ENCODE peak calls at places on chromosomes 6 and 20, in ten cellular contexts. L is fibroblast of mammary gland, H is left ventricle myocardium inferior, X is mammary epithelial cell, F is IMR-90, U is body of pancreas, W is GM12864, J is right atrium auricular region, K is astrocyte, Q is AG04450. Z is an unnamed sample.

GRCh38 chr6:144265390-144265789 is 19.7 kb upstream of the UTRN start:
- DNase-seq in L (peak; percentile 47), H (no peak), X (no peak), F (peak; percentile 61), U (peak; percentile 59), W (peak; percentile 38), J (no peak), K (peak; percentile 86), Q (no peak), Z (peak; percentile 69)

GRCh38 chr6:112007805-112008204 is 46.1 kb upstream of the CCN6 start:
- DNase-seq in L (peak; percentile 29), H (no peak), X (no peak), F (peak; percentile 52), U (peak; percentile 61), W (no peak), J (no peak), K (peak; percentile 49), Q (no peak), Z (peak; percentile 29)

GRCh38 chr20:25418779-25419178 is 11.3 kb downstream of the GINS1 start:
- DNase-seq in L (peak; percentile 66), H (no peak), X (peak; percentile 62), F (peak; percentile 69), U (no peak), W (no peak), J (no peak), K (peak; percentile 9), Q (no peak), Z (no peak)

GRCh38 chr20:34624628-34625027 is 52.3 kb downstream of the PIGU start:
- DNase-seq in L (no peak), H (no peak), X (no peak), F (no peak), U (no peak), W (no peak), J (no peak), K (no peak), Q (no peak), Z (no peak)

GRCh38 chr20:32439132-32439829 is 81.2 kb downstream of the ASXL1 start:
- DNase-seq in L (peak; percentile 91), H (no peak), X (no peak), F (peak; percentile 92), U (no peak), W (no peak), J (peak; percentile 59), K (peak; percentile 73), Q (peak; percentile 37), Z (peak; percentile 86)

GRCh38 chr6:142566628-142567396 is 265.0 kb downstream of the ADGRG6 start:
- DNase-seq in L (peak; percentile 74), H (no peak), X (peak; percentile 52), F (peak; percentile 47), U (peak; percentile 50), W (no peak), J (peak; percentile 60), K (peak; percentile 20), Q (peak; percentile 7), Z (peak; percentile 70)

GRCh38 chr6:72623808-72624207 is 1.9 kb downstream of the KCNQ5 start:
- DNase-seq in L (no peak), H (no peak), X (no peak), F (no peak), U (no peak), W (no peak), J (no peak), K (no peak), Q (no peak), Z (peak; percentile 37)

GRCh38 chr6:10256113-10256690 is 158.7 kb downstream of the TFAP2A start:
- DNase-seq in L (no peak), H (no peak), X (no peak), F (no peak), U (no peak), W (no peak), J (no peak), K (no peak), Q (no peak), Z (peak; percentile 12)

GRCh38 chr20:2299301-2299700 is 3.5 kb downstream of the TGM3 start:
- DNase-seq in L (no peak), H (peak; percentile 25), X (no peak), F (no peak), U (peak; percentile 65), W (no peak), J (peak; percentile 72), K (no peak), Q (no peak), Z (no peak)

GRCh38 chr20:20299904-20300303 is 68.0 kb upstream of the INSM1 start:
- DNase-seq in L (no peak), H (no peak), X (no peak), F (no peak), U (no peak), W (no peak), J (no peak), K (no peak), Q (no peak), Z (no peak)

GRCh38 chr6:170393807-170394399 is 87.3 kb downstream of the FAM120B start:
- DNase-seq in L (no peak), H (no peak), X (peak; percentile 31), F (peak; percentile 19), U (no peak), W (no peak), J (no peak), K (peak; percentile 60), Q (no peak), Z (no peak)

GRCh38 chr20:49843139-49843538 is 30.5 kb downstream of the SLC9A8 start:
- DNase-seq in L (no peak), H (no peak), X (no peak), F (no peak), U (no peak), W (no peak), J (no peak), K (no peak), Q (no peak), Z (no peak)

GRCh38 chr20:14687317-14687716 is 349.9 kb upstream of the FLRT3 start:
- DNase-seq in L (peak; percentile 31), H (no peak), X (peak; percentile 72), F (no peak), U (no peak), W (no peak), J (no peak), K (no peak), Q (no peak), Z (no peak)

GRCh38 chr20:43925215-43925614 is 10.6 kb downstream of the TOX2 start:
- DNase-seq in L (no peak), H (no peak), X (no peak), F (no peak), U (no peak), W (peak; percentile 55), J (no peak), K (no peak), Q (no peak), Z (no peak)

GRCh38 chr20:44010162-44010704 is 95.6 kb downstream of the TOX2 start:
- DNase-seq in L (no peak), H (no peak), X (no peak), F (no peak), U (no peak), W (no peak), J (no peak), K (no peak), Q (no peak), Z (no peak)

GRCh38 chr6:147279423-147279822 is 75.2 kb downstream of the STXBP5 start:
- DNase-seq in L (peak; percentile 81), H (no peak), X (no peak), F (peak; percentile 50), U (no peak), W (no peak), J (no peak), K (peak; percentile 57), Q (no peak), Z (peak; percentile 75)

GRCh38 chr6:147438758-147439528 is 69.5 kb upstream of the SAMD5 start:
- DNase-seq in L (no peak), H (no peak), X (no peak), F (no peak), U (no peak), W (no peak), J (no peak), K (no peak), Q (no peak), Z (no peak)

GRCh38 chr6:30349411-30350177 is 4.6 kb downstream of the RPP21 start:
- DNase-seq in L (no peak), H (no peak), X (no peak), F (no peak), U (no peak), W (no peak), J (no peak), K (no peak), Q (no peak), Z (no peak)
- TF ChIP-seq CTCF in L (peak; percentile 8), H (no peak), X (no peak), F (no peak), U (no peak), W (no peak), J (no peak), K (no peak), Q (no peak), Z (no peak)

GRCh38 chr6:7086488-7086887 is 21.3 kb upstream of the RREB1 start:
- DNase-seq in L (peak; percentile 55), H (peak; percentile 30), X (no peak), F (peak; percentile 28), U (peak; percentile 40), W (no peak), J (no peak), K (no peak), Q (no peak), Z (peak; percentile 39)
- H3K4me3 ChIP-seq in L (peak overlapping the region; percentile 40), H (peak overlapping the region; percentile 50), X (no peak overlapping the region), F (no peak overlapping the region), U (no peak overlapping the region), W (peak overlapping the region; percentile 43), J (peak overlapping the region; percentile 20), K (peak overlapping the region; percentile 40), Q (no peak overlapping the region), Z (peak overlapping the region; percentile 45)

GRCh38 chr20:48550814-48551213 is 277.0 kb downstream of the PREX1 start:
- DNase-seq in L (no peak), H (no peak), X (no peak), F (no peak), U (no peak), W (no peak), J (no peak), K (peak; percentile 2), Q (no peak), Z (no peak)
- TF ChIP-seq CTCF in L (no peak), H (no peak), X (no peak), F (no peak), U (no peak), W (no peak), J (no peak), K (no peak), Q (no peak), Z (no peak)

GRCh38 chr20:50885781-50886180 is 45.5 kb downstream of the ADNP start:
- DNase-seq in L (no peak), H (no peak), X (no peak), F (no peak), U (no peak), W (no peak), J (no peak), K (no peak), Q (no peak), Z (no peak)
- H3K4me3 ChIP-seq in L (no peak overlapping the region), H (no peak overlapping the region), X (no peak overlapping the region), F (no peak overlapping the region), U (no peak overlapping the region), W (no peak overlapping the region), J (no peak overlapping the region), K (no peak overlapping the region), Q (no peak overlapping the region), Z (no peak overlapping the region)

GRCh38 chr6:133040025-133040838 is 200.9 kb upstream of the EYA4 start:
- DNase-seq in L (peak; percentile 47), H (no peak), X (peak; percentile 6), F (peak; percentile 34), U (no peak), W (no peak), J (no peak), K (peak; percentile 1), Q (no peak), Z (peak; percentile 16)
- TF ChIP-seq CTCF in L (peak; percentile 57), H (peak; percentile 48), X (peak; percentile 29), F (peak; percentile 59), U (peak; percentile 22), W (peak; percentile 28), J (no peak), K (peak; percentile 41), Q (peak; percentile 71), Z (peak; percentile 44)

Z was measured in fibroblast of the aortic adventitia.